ENCODE peak calls at places on chromosomes 1 and 21, in seven cellular contexts. R is sigmoid colon, I is omental fat pad, B is NB4, X is fibroblast of villous mesenchyme, J is mucosa of descending colon, G is right lobe of liver. O is an unnamed sample.
A peak's percentile ranks its signal among the peaks of the same experiment; 100 is the strongest.

GRCh38 chr1:156476501-156477298 is 23.9 kb downstream of the MEF2D start:
- DNase-seq in R (peak; percentile 88), I (no peak), B (peak; percentile 70), X (peak; percentile 60), J (no peak), G (no peak), O (no peak)

GRCh38 chr1:9728451-9729295 is 77.1 kb downstream of the PIK3CD start:
- DNase-seq in R (no peak), I (no peak), B (no peak), X (no peak), J (no peak), G (no peak), O (no peak)

GRCh38 chr1:203906932-203907331 is 45.5 kb downstream of the SNRPE start:
- DNase-seq in R (no peak), I (no peak), B (peak; percentile 35), X (peak; percentile 87), J (no peak), G (no peak), O (no peak)

GRCh38 chr1:234262754-234263105 is 110.5 kb upstream of the COA6 start:
- DNase-seq in R (no peak), I (no peak), B (no peak), X (no peak), J (no peak), G (no peak), O (no peak)

GRCh38 chr1:222817529-222817928 is 2.7 kb downstream of the DISP1 start:
- DNase-seq in R (no peak), I (no peak), B (peak; percentile 8), X (peak; percentile 79), J (no peak), G (no peak), O (no peak)

GRCh38 chr1:171142081-171142450 is 43.0 kb upstream of the FMO2 start:
- DNase-seq in R (peak; percentile 86), I (no peak), B (no peak), X (peak; percentile 85), J (no peak), G (no peak), O (no peak)

GRCh38 chr1:65512383-65512782 is 91.9 kb downstream of the LEPR start:
- DNase-seq in R (no peak), I (no peak), B (no peak), X (no peak), J (no peak), G (peak; percentile 52), O (no peak)

GRCh38 chr1:98783821-98784220 is 122.3 kb downstream of the SNX7 start:
- DNase-seq in R (peak; percentile 58), I (no peak), B (no peak), X (no peak), J (no peak), G (no peak), O (no peak)

GRCh38 chr1:215875236-215875635 is 308.1 kb downstream of the KCTD3 start:
- DNase-seq in R (no peak), I (no peak), B (no peak), X (no peak), J (no peak), G (no peak), O (no peak)

GRCh38 chr21:41316641-41317392 is at the start of gene FAM3B:
- DNase-seq in R (no peak), I (no peak), B (no peak), X (no peak), J (peak; percentile 57), G (no peak), O (no peak)

GRCh38 chr1:23957096-23957495 is 2.5 kb upstream of the PNRC2 start:
- DNase-seq in R (no peak), I (no peak), B (no peak), X (no peak), J (peak; percentile 60), G (no peak), O (no peak)

GRCh38 chr1:64980745-64981601 is 14.6 kb upstream of the JAK1 start:
- DNase-seq in R (no peak), I (no peak), B (no peak), X (no peak), J (peak; percentile 42), G (no peak), O (no peak)

GRCh38 chr1:38029725-38030511 is 16.7 kb downstream of the POU3F1 start:
- DNase-seq in R (peak; percentile 68), I (no peak), B (peak; percentile 46), X (peak; percentile 83), J (no peak), G (no peak), O (peak; percentile 44)

GRCh38 chr21:31460985-31461384 is 116.9 kb upstream of the TIAM1 start:
- DNase-seq in R (no peak), I (no peak), B (no peak), X (no peak), J (no peak), G (no peak), O (no peak)

GRCh38 chr1:222019029-222019428 is 277.1 kb upstream of the DUSP10 start:
- DNase-seq in R (no peak), I (no peak), B (no peak), X (no peak), J (no peak), G (no peak), O (no peak)

GRCh38 chr1:156591432-156592157 is at the start of gene NAXE:
- DNase-seq in R (peak; percentile 88), I (no peak), B (peak; percentile 80), X (peak; percentile 58), J (peak; percentile 86), G (peak; percentile 77), O (peak; percentile 71)

GRCh38 chr1:197984273-197984672 is 67.1 kb downstream of the LHX9 start:
- DNase-seq in R (no peak), I (no peak), B (no peak), X (no peak), J (no peak), G (no peak), O (no peak)

GRCh38 chr1:209706622-209707021 is 2.0 kb downstream of the HSD11B1 start:
- DNase-seq in R (no peak), I (no peak), B (no peak), X (no peak), J (no peak), G (no peak), O (no peak)

GRCh38 chr1:94191216-94191615 is 46.2 kb downstream of the ARHGAP29 start:
- DNase-seq in R (no peak), I (no peak), B (no peak), X (no peak), J (no peak), G (no peak), O (no peak)

GRCh38 chr1:201595381-201595780 is 56.5 kb downstream of the NAV1 start:
- DNase-seq in R (peak; percentile 54), I (no peak), B (no peak), X (no peak), J (no peak), G (no peak), O (no peak)

GRCh38 chr1:114756949-114757454 is 782 bp downstream of the CSDE1 start:
- DNase-seq in R (peak; percentile 73), I (peak; percentile 54), B (peak; percentile 82), X (peak; percentile 76), J (peak; percentile 41), G (peak; percentile 56), O (peak; percentile 33)

GRCh38 chr1:210259496-210259895 is 26.9 kb downstream of the SERTAD4 start:
- DNase-seq in R (no peak), I (no peak), B (no peak), X (no peak), J (no peak), G (no peak), O (no peak)

GRCh38 chr1:161019767-161020572 is 982 bp downstream of the F11R start:
- DNase-seq in R (no peak), I (no peak), B (peak; percentile 41), X (no peak), J (no peak), G (no peak), O (no peak)

GRCh38 chr1:54795841-54796468 is 5.2 kb downstream of the TTC22 start:
- DNase-seq in R (no peak), I (no peak), B (no peak), X (no peak), J (peak; percentile 90), G (peak; percentile 47), O (no peak)

GRCh38 chr1:29962356-29962755 is 726.0 kb downstream of the PTPRU start:
- DNase-seq in R (peak; percentile 24), I (no peak), B (no peak), X (no peak), J (no peak), G (no peak), O (no peak)

DNA sequence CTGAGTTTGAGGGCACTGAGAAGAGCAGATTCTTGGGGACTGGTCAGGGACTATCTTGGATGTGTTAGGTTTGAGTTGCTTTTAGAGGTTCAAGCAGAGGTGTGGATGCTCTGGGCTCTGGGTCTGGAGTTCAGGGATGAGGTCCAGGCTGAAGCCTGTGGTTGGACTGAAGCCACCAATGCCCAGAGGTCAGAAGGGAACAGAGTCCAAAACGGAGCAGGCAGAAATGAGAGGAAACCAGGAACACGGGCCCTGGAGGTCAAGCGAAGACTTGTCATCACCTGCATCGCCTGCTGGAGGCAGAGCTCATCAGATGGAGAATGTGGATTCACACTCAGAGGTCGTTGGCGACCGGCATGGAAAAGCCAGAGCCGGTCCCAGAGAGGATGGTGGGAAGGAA is 129.6 kb upstream of the TMEM51 start:
- DNase-seq in R (no peak), I (no peak), B (no peak), X (no peak), J (no peak), G (no peak), O (no peak)
- TF ChIP-seq CTCF in R (no peak), I (no peak), B (no peak), X (no peak), J (no peak), G (no peak), O (no peak)

GRCh38 chr1:59146056-59146455 is 150.8 kb upstream of the FGGY start:
- DNase-seq in R (no peak), I (no peak), B (no peak), X (no peak), J (no peak), G (no peak), O (no peak)

GRCh38 chr1:59149435-59149834 is 147.5 kb upstream of the FGGY start:
- DNase-seq in R (no peak), I (no peak), B (no peak), X (no peak), J (no peak), G (no peak), O (no peak)

GRCh38 chr1:59143824-59144223 is 153.1 kb upstream of the FGGY start:
- DNase-seq in R (no peak), I (no peak), B (no peak), X (no peak), J (no peak), G (no peak), O (no peak)

GRCh38 chr1:59144959-59145358 is 151.9 kb upstream of the FGGY start:
- DNase-seq in R (no peak), I (no peak), B (no peak), X (no peak), J (no peak), G (no peak), O (no peak)

GRCh38 chr1:59146651-59147358 is 150.1 kb upstream of the FGGY start:
- DNase-seq in R (peak; percentile 73), I (no peak), B (peak; percentile 61), X (no peak), J (peak; percentile 76), G (peak; percentile 69), O (peak; percentile 68)
- TF ChIP-seq CTCF in R (no peak), I (no peak), B (peak; percentile 13), X (peak; percentile 4), J (no peak), G (peak; percentile 17), O (peak; percentile 7)

GRCh38 chr1:227789042-227789880 is 26.2 kb upstream of the PRSS38 start:
- DNase-seq in R (no peak), I (no peak), B (no peak), X (peak; percentile 27), J (peak; percentile 43), G (peak; percentile 57), O (no peak)
- TF ChIP-seq CTCF in R (no peak), I (no peak), B (no peak), X (peak; percentile 26), J (no peak), G (no peak), O (no peak)

GRCh38 chr1:92080128-92080985 is at the start of gene BTBD8:
- DNase-seq in R (peak; percentile 93), I (peak; percentile 51), B (peak; percentile 84), X (peak; percentile 59), J (peak; percentile 90), G (peak; percentile 90), O (peak; percentile 80)
- TF ChIP-seq CTCF in R (no peak), I (no peak), B (no peak), X (no peak), J (no peak), G (no peak), O (no peak)

O was measured in natural killer cell.